ENCODE peak calls at places on chromosomes 1 and 21, in seven cellular contexts. H is AG04449, V is heart left ventricle, J is CD14-positive monocyte, D is coronary artery, X is uterus, G is cardiac muscle cell. O is an unnamed sample.

GRCh38 chr1:67429011-67429527 is 1.1 kb downstream of the SERBP1 start:
- DNase-seq in H (no peak), V (no peak), J (peak; percentile 46), D (no peak), X (no peak), G (peak; percentile 26), O (no peak)

GRCh38 chr1:246001142-246001812 is 505.8 kb downstream of the SMYD3 start:
- DNase-seq in H (no peak), V (no peak), J (no peak), D (no peak), X (no peak), G (peak; percentile 85), O (no peak)

GRCh38 chr1:2451744-2452582 is 24.1 kb upstream of the PLCH2 start:
- DNase-seq in H (peak; percentile 74), V (no peak), J (no peak), D (no peak), X (no peak), G (peak; percentile 24), O (no peak)

GRCh38 chr1:14487671-14488070 is 110.8 kb upstream of the KAZN start:
- DNase-seq in H (no peak), V (no peak), J (no peak), D (no peak), X (no peak), G (peak; percentile 18), O (no peak)

GRCh38 chr1:153347856-153348255 is 785 bp downstream of the PGLYRP4 start:
- DNase-seq in H (no peak), V (no peak), J (no peak), D (peak; percentile 54), X (no peak), G (no peak), O (no peak)

GRCh38 chr1:89068291-89068690 is 3.3 kb upstream of the GBP1 start:
- DNase-seq in H (peak; percentile 73), V (no peak), J (no peak), D (no peak), X (no peak), G (peak; percentile 25), O (no peak)

GRCh38 chr1:59151860-59152259 is 145.0 kb upstream of the FGGY start:
- DNase-seq in H (no peak), V (no peak), J (no peak), D (no peak), X (no peak), G (no peak), O (no peak)

GRCh38 chr1:77558591-77559164 is 123.8 kb downstream of the ZZZ3 start:
- DNase-seq in H (no peak), V (no peak), J (no peak), D (no peak), X (no peak), G (no peak), O (no peak)

GRCh38 chr1:230317823-230318819 is 108.0 kb downstream of the PGBD5 start:
- DNase-seq in H (no peak), V (no peak), J (no peak), D (no peak), X (no peak), G (peak; percentile 58), O (no peak)

GRCh38 chr1:54851406-54851805 is 35.6 kb downstream of the DHCR24 start:
- DNase-seq in H (no peak), V (no peak), J (no peak), D (no peak), X (no peak), G (no peak), O (no peak)

GRCh38 chr1:85756864-85757263 is 48.6 kb upstream of the ZNHIT6 start:
- DNase-seq in H (no peak), V (no peak), J (no peak), D (no peak), X (no peak), G (no peak), O (no peak)

GRCh38 chr1:154237880-154238506 is 17.2 kb downstream of the UBAP2L start:
- DNase-seq in H (no peak), V (no peak), J (no peak), D (no peak), X (no peak), G (no peak), O (no peak)

GRCh38 chr1:12436345-12436658 is 181.7 kb downstream of the DHRS3 start:
- DNase-seq in H (no peak), V (no peak), J (no peak), D (no peak), X (no peak), G (no peak), O (no peak)

GRCh38 chr1:51287966-51288365 is 42.4 kb downstream of the TTC39A start:
- DNase-seq in H (no peak), V (no peak), J (no peak), D (no peak), X (no peak), G (no peak), O (no peak)

GRCh38 chr1:41424581-41425118 is 59.8 kb downstream of the EDN2 start:
- DNase-seq in H (no peak), V (no peak), J (no peak), D (no peak), X (no peak), G (no peak), O (no peak)

GRCh38 chr1:10286244-10286643 is 75.9 kb downstream of the KIF1B start:
- DNase-seq in H (no peak), V (peak; percentile 25), J (no peak), D (no peak), X (no peak), G (no peak), O (no peak)

GRCh38 chr1:151728151-151728711 is 6.9 kb downstream of the RIIAD1 start:
- DNase-seq in H (peak; percentile 34), V (no peak), J (no peak), D (no peak), X (peak; percentile 43), G (peak; percentile 72), O (no peak)

GRCh38 chr1:81695741-81696140 is 105.0 kb upstream of the ADGRL2 start:
- DNase-seq in H (peak; percentile 54), V (peak; percentile 24), J (no peak), D (no peak), X (peak; percentile 19), G (peak; percentile 95), O (no peak)

GRCh38 chr1:183270541-183271141 is 84.6 kb downstream of the LAMC2 start:
- DNase-seq in H (peak; percentile 82), V (peak; percentile 51), J (no peak), D (no peak), X (no peak), G (peak; percentile 86), O (no peak)

GRCh38 chr1:113396585-113396984 is 6.3 kb downstream of the MAGI3 start:
- DNase-seq in H (peak; percentile 42), V (no peak), J (no peak), D (no peak), X (no peak), G (peak; percentile 48), O (no peak)

GRCh38 chr1:6272476-6273270 is 11.8 kb upstream of the GPR153 start:
- DNase-seq in H (no peak), V (no peak), J (no peak), D (no peak), X (no peak), G (no peak), O (no peak)

GRCh38 chr1:2300004-2300771 is 72.1 kb downstream of the SKI start:
- DNase-seq in H (no peak), V (no peak), J (peak; percentile 94), D (no peak), X (no peak), G (no peak), O (no peak)

GRCh38 chr1:9651565-9652378 is at the start of gene PIK3CD:
- DNase-seq in H (no peak), V (no peak), J (no peak), D (no peak), X (no peak), G (peak; percentile 63), O (peak; percentile 54)

DNA sequence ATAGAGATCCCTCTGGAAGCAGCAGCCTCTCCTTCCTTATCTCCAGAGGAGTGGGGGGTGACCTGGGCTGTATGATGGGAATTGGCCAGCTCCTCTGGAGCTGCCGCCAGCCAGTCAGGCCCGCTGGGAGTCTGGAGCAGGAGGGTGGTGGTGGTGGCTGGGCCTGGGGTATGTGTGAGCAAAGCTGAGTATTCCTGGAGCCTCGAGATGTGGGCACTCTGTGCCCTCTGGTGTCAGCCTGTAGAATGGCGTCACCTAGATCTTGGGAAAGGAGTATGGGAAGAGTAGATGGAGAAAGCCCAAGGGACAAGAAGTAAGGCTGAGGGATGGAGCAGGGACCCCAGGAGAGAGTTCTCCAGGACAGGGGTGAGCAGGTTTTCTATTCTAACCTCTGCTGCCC is 16.0 kb downstream of the VANGL2 start:
- DNase-seq in H (no peak), V (no peak), J (no peak), D (no peak), X (no peak), G (peak; percentile 54), O (peak; percentile 45)
- TF ChIP-seq CTCF in H (peak; percentile 62), V (no peak), J (no peak), D (no peak), X (peak; percentile 20), G (peak; percentile 54), O (peak; percentile 33)

GRCh38 chr1:23667411-23667810 is 24.2 kb upstream of the RPL11 start:
- DNase-seq in H (no peak), V (no peak), J (no peak), D (no peak), X (no peak), G (no peak), O (no peak)

GRCh38 chr1:23660671-23661070 is 30.9 kb upstream of the RPL11 start:
- DNase-seq in H (no peak), V (no peak), J (no peak), D (no peak), X (no peak), G (no peak), O (no peak)

GRCh38 chr1:23670709-23671108 is 20.9 kb upstream of the RPL11 start:
- DNase-seq in H (no peak), V (no peak), J (no peak), D (no peak), X (no peak), G (no peak), O (no peak)

GRCh38 chr1:23661887-23662286 is 29.7 kb upstream of the RPL11 start:
- DNase-seq in H (no peak), V (no peak), J (no peak), D (no peak), X (no peak), G (no peak), O (no peak)

GRCh38 chr1:23664837-23665795 is 26.5 kb upstream of the RPL11 start:
- DNase-seq in H (no peak), V (no peak), J (no peak), D (no peak), X (no peak), G (peak; percentile 60), O (peak; percentile 17)
- TF ChIP-seq CTCF in H (peak; percentile 1), V (no peak), J (peak; percentile 55), D (no peak), X (no peak), G (peak; percentile 39), O (peak; percentile 77)

GRCh38 chr21:38170283-38170682 is 86.5 kb upstream of the KCNJ15 start:
- DNase-seq in H (no peak), V (no peak), J (peak; percentile 66), D (no peak), X (no peak), G (peak; percentile 36), O (peak; percentile 56)
- TF ChIP-seq CTCF in H (peak; percentile 49), V (peak; percentile 40), J (peak; percentile 75), D (no peak), X (peak; percentile 7), G (peak; percentile 43), O (peak; percentile 31)

DNA sequence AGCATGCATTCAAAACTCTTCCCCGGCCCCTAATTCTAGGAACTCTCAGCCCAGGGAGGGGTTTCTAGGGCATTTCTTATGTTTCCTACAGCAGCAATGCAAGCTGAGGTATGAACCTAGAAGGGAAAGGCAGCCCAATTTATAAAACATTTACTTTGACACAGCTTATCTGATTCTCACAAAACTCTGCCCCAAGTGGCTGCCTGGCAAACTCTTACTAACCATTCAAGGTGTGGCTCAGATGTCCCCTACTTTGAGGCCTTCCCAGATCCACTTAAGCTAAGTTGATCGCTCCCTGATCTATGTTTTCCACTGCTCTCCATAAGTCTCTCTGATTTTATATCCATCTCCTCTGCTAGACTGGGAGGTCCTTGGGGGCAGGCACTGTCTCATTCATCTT is 35.4 kb downstream of the AK2 start:
- DNase-seq in H (no peak), V (no peak), J (no peak), D (no peak), X (no peak), G (no peak), O (no peak)
- TF ChIP-seq CTCF in H (peak; percentile 15), V (no peak), J (peak; percentile 22), D (no peak), X (no peak), G (peak; percentile 12), O (no peak)